ENCODE peak calls at places on chromosomes 4 and X, in six cellular contexts. One of them, this sample, is unnamed.

GRCh38 chr4:121551881-121552280 is 144.9 kb downstream of the ANXA5 start:
- DNase-seq in adipocyte: no peak
- DNase-seq in tibial artery: no peak
- DNase-seq in ureter: no peak
- DNase-seq in iris pigment epithelial cell: peak
- DNase-seq in NCI-H1092: no peak
- DNase-seq in this sample: no peak

GRCh38 chr4:173924561-173924960 is 358.9 kb downstream of the FBXO8 start:
- DNase-seq in NCI-H1092: no peak
- DNase-seq in iris pigment epithelial cell: no peak
- DNase-seq in adipocyte: no peak
- DNase-seq in tibial artery: no peak
- DNase-seq in ureter: no peak
- DNase-seq in this sample: no peak

GRCh38 chr4:112651641-112652040 is 14.7 kb downstream of the LARP7 start:
- DNase-seq in ureter: no peak
- DNase-seq in tibial artery: no peak
- DNase-seq in adipocyte: no peak
- DNase-seq in NCI-H1092: no peak
- DNase-seq in iris pigment epithelial cell: no peak
- DNase-seq in this sample: no peak

GRCh38 chrX:31931225-31931624 is 859.4 kb upstream of the FTHL17 start:
- DNase-seq in tibial artery: no peak
- DNase-seq in ureter: no peak
- DNase-seq in iris pigment epithelial cell: peak
- DNase-seq in NCI-H1092: no peak
- DNase-seq in adipocyte: peak
- DNase-seq in this sample: no peak

GRCh38 chrX:10677490-10677889 is 57.1 kb upstream of the MID1 start:
- DNase-seq in tibial artery: peak
- DNase-seq in ureter: no peak
- DNase-seq in iris pigment epithelial cell: no peak
- DNase-seq in NCI-H1092: peak
- DNase-seq in adipocyte: peak
- DNase-seq in this sample: no peak

GRCh38 chr4:188603646-188604045 is 464.4 kb downstream of the TRIML1 start:
- DNase-seq in adipocyte: no peak
- DNase-seq in iris pigment epithelial cell: no peak
- DNase-seq in ureter: no peak
- DNase-seq in NCI-H1092: no peak
- DNase-seq in tibial artery: no peak
- DNase-seq in this sample: no peak

GRCh38 chrX:130091976-130092522 is 18.2 kb downstream of the ELF4 start:
- DNase-seq in NCI-H1092: no peak
- DNase-seq in tibial artery: peak
- DNase-seq in ureter: peak
- DNase-seq in adipocyte: no peak
- DNase-seq in iris pigment epithelial cell: no peak
- DNase-seq in this sample: peak

GRCh38 chr4:11843927-11844326 is 415.2 kb upstream of the HS3ST1 start:
- DNase-seq in adipocyte: no peak
- DNase-seq in NCI-H1092: no peak
- DNase-seq in tibial artery: no peak
- DNase-seq in iris pigment epithelial cell: no peak
- DNase-seq in ureter: no peak
- DNase-seq in this sample: no peak

GRCh38 chr4:102387552-102388150 is 42.4 kb upstream of the SLC39A8 start:
- DNase-seq in iris pigment epithelial cell: peak
- DNase-seq in NCI-H1092: no peak
- DNase-seq in tibial artery: no peak
- DNase-seq in ureter: no peak
- DNase-seq in adipocyte: no peak
- DNase-seq in this sample: no peak

GRCh38 chrX:619812-620493 is 10.6 kb upstream of the SHOX start:
- DNase-seq in iris pigment epithelial cell: peak
- DNase-seq in adipocyte: no peak
- DNase-seq in ureter: peak
- DNase-seq in tibial artery: no peak
- DNase-seq in NCI-H1092: no peak
- DNase-seq in this sample: no peak

GRCh38 chr4:112511294-112512118 is 4.5 kb downstream of the NEUROG2 start:
- DNase-seq in adipocyte: no peak
- DNase-seq in iris pigment epithelial cell: no peak
- DNase-seq in ureter: no peak
- DNase-seq in tibial artery: no peak
- DNase-seq in NCI-H1092: no peak
- DNase-seq in this sample: no peak

GRCh38 chr4:57104706-57105560 is 5.3 kb downstream of the IGFBP7 start:
- DNase-seq in iris pigment epithelial cell: peak
- DNase-seq in ureter: no peak
- DNase-seq in NCI-H1092: no peak
- DNase-seq in adipocyte: peak
- DNase-seq in tibial artery: no peak
- DNase-seq in this sample: no peak

GRCh38 chr4:80963051-80963450 is 67.5 kb upstream of the BMP3 start:
- DNase-seq in iris pigment epithelial cell: peak
- DNase-seq in ureter: no peak
- DNase-seq in NCI-H1092: no peak
- DNase-seq in tibial artery: no peak
- DNase-seq in adipocyte: peak
- DNase-seq in this sample: no peak

GRCh38 chr4:73660808-73661207 is 40.6 kb upstream of the RASSF6 start:
- DNase-seq in tibial artery: no peak
- DNase-seq in ureter: no peak
- DNase-seq in NCI-H1092: no peak
- DNase-seq in iris pigment epithelial cell: no peak
- DNase-seq in adipocyte: no peak
- DNase-seq in this sample: no peak

GRCh38 chr4:2051086-2051485 is 8.0 kb upstream of the NAT8L start:
- DNase-seq in ureter: no peak
- DNase-seq in iris pigment epithelial cell: no peak
- DNase-seq in NCI-H1092: no peak
- DNase-seq in adipocyte: no peak
- DNase-seq in tibial artery: peak
- DNase-seq in this sample: no peak

This sample was measured in colonic mucosa.